ENCODE peak calls at places on chromosomes 11 and 22, in nine cellular contexts. X is GM12892, N is endothelial cell of umbilical vein, T is GM12891, M is K562, O is HepG2, P is stomach, Z is SK-N-SH, F is breast epithelium. B is an unnamed sample.

GRCh38 chr11:125390949-125391348 is 105.1 kb downstream of the FEZ1 start:
- DNase-seq in X (no peak), N (peak), T (no peak), M (no peak), O (no peak), P (no peak), Z (peak), F (peak), B (no peak)

GRCh38 chr11:17734418-17734911 is at the start of gene KCNC1:
- DNase-seq in X (no peak), N (peak), T (no peak), M (peak), O (no peak), P (no peak), Z (peak), F (peak), B (no peak)

GRCh38 chr22:45529097-45529496 is 26.4 kb downstream of the FBLN1 start:
- DNase-seq in X (no peak), N (no peak), T (no peak), M (no peak), O (no peak), P (no peak), Z (no peak), F (no peak), B (no peak)

GRCh38 chr22:46571642-46572250 is 34.3 kb upstream of the CELSR1 start:
- DNase-seq in X (no peak), N (no peak), T (no peak), M (no peak), O (no peak), P (no peak), Z (no peak), F (no peak), B (no peak)

GRCh38 chr11:77457340-77457739 is 16.6 kb downstream of the PAK1 start:
- DNase-seq in X (no peak), N (no peak), T (no peak), M (no peak), O (no peak), P (no peak), Z (no peak), F (no peak), B (no peak)

GRCh38 chr11:68685656-68686380 is 1.5 kb downstream of the GAL start:
- DNase-seq in X (no peak), N (no peak), T (no peak), M (no peak), O (no peak), P (no peak), Z (peak), F (no peak), B (no peak)

GRCh38 chr11:23423119-23423518 is 562.8 kb upstream of the CCDC179 start:
- DNase-seq in X (no peak), N (no peak), T (no peak), M (no peak), O (no peak), P (no peak), Z (no peak), F (no peak), B (no peak)

GRCh38 chr11:16170448-16170847 is 185.9 kb downstream of the SOX6 start:
- DNase-seq in X (no peak), N (no peak), T (no peak), M (no peak), O (no peak), P (no peak), Z (no peak), F (no peak), B (no peak)

GRCh38 chr11:45663486-45664375 is 1.7 kb downstream of the CHST1 start:
- DNase-seq in X (no peak), N (no peak), T (no peak), M (no peak), O (no peak), P (no peak), Z (no peak), F (no peak), B (no peak)

GRCh38 chr11:77879218-77879617 is 58.3 kb downstream of the AAMDC start:
- DNase-seq in X (peak), N (no peak), T (peak), M (peak), O (no peak), P (no peak), Z (no peak), F (no peak), B (peak)

GRCh38 chr11:133134561-133135173 is 397.6 kb downstream of the OPCML start:
- DNase-seq in X (peak), N (peak), T (peak), M (peak), O (peak), P (peak), Z (peak), F (no peak), B (peak)

GRCh38 chr11:47587039-47587675 is 679 bp downstream of the FAM180B start:
- DNase-seq in X (no peak), N (no peak), T (no peak), M (no peak), O (peak), P (no peak), Z (no peak), F (no peak), B (no peak)

GRCh38 chr11:105979997-105980703 is 41.9 kb downstream of the MSANTD4 start:
- DNase-seq in X (no peak), N (no peak), T (no peak), M (no peak), O (no peak), P (no peak), Z (no peak), F (no peak), B (no peak)

GRCh38 chr11:3894128-3894731 is 38.8 kb downstream of the STIM1 start:
- DNase-seq in X (peak), N (peak), T (peak), M (peak), O (no peak), P (no peak), Z (no peak), F (no peak), B (peak)

GRCh38 chr11:123545726-123546125 is 108.7 kb downstream of the SCN3B start:
- DNase-seq in X (no peak), N (no peak), T (no peak), M (no peak), O (no peak), P (no peak), Z (no peak), F (no peak), B (no peak)

GRCh38 chr11:77191823-77192495 is 63.9 kb downstream of the MYO7A start:
- DNase-seq in X (no peak), N (no peak), T (peak), M (peak), O (peak), P (peak), Z (peak), F (peak), B (peak)

GRCh38 chr22:46854125-46854870 is 91.8 kb downstream of the TBC1D22A start:
- DNase-seq in X (no peak), N (peak), T (no peak), M (peak), O (no peak), P (no peak), Z (no peak), F (no peak), B (peak)

GRCh38 chr22:45344339-45344738 is 34.6 kb downstream of the FAM118A start:
- DNase-seq in X (no peak), N (no peak), T (no peak), M (peak), O (no peak), P (no peak), Z (no peak), F (no peak), B (no peak)

GRCh38 chr22:46779651-46780050 is 17.2 kb downstream of the TBC1D22A start:
- DNase-seq in X (no peak), N (no peak), T (no peak), M (no peak), O (no peak), P (no peak), Z (no peak), F (no peak), B (no peak)

GRCh38 chr11:1043563-1044096 is 7.1 kb upstream of the MUC6 start:
- DNase-seq in X (no peak), N (no peak), T (no peak), M (no peak), O (no peak), P (no peak), Z (no peak), F (no peak), B (no peak)

GRCh38 chr22:49807780-49808708 is 19.6 kb downstream of the BRD1 start:
- DNase-seq in X (no peak), N (peak), T (no peak), M (peak), O (no peak), P (no peak), Z (no peak), F (no peak), B (no peak)

GRCh38 chr11:119491753-119492455 is 68.9 kb upstream of the THY1 start:
- DNase-seq in X (no peak), N (no peak), T (no peak), M (no peak), O (no peak), P (no peak), Z (no peak), F (no peak), B (no peak)

GRCh38 chr22:32920032-32920628 is 118.6 kb downstream of the TIMP3 start:
- DNase-seq in X (no peak), N (no peak), T (no peak), M (no peak), O (no peak), P (no peak), Z (peak), F (no peak), B (peak)

GRCh38 chr11:101706541-101706940 is 122.7 kb upstream of the TRPC6 start:
- DNase-seq in X (no peak), N (no peak), T (no peak), M (no peak), O (no peak), P (no peak), Z (no peak), F (no peak), B (no peak)

GRCh38 chr11:118200901-118201680 is 23.7 kb downstream of the JAML start:
- DNase-seq in X (no peak), N (no peak), T (no peak), M (no peak), O (no peak), P (no peak), Z (no peak), F (no peak), B (no peak)

GRCh38 chr11:1469287-1469910 is 17.2 kb downstream of the MOB2 start:
- DNase-seq in X (no peak), N (no peak), T (no peak), M (no peak), O (no peak), P (no peak), Z (no peak), F (no peak), B (no peak)

GRCh38 chr11:61380914-61381313 is 11.5 kb upstream of the TMEM216 start:
- DNase-seq in X (no peak), N (no peak), T (no peak), M (no peak), O (no peak), P (no peak), Z (no peak), F (no peak), B (no peak)

GRCh38 chr11:61375709-61376108 is 13.5 kb downstream of the TMEM138 start:
- DNase-seq in X (no peak), N (no peak), T (no peak), M (no peak), O (no peak), P (no peak), Z (no peak), F (no peak), B (no peak)

GRCh38 chr11:61384271-61385242 is 7.8 kb upstream of the TMEM216 start:
- DNase-seq in X (no peak), N (peak), T (no peak), M (peak), O (peak), P (no peak), Z (no peak), F (no peak), B (peak)

GRCh38 chr11:61377461-61378160 is 14.8 kb upstream of the TMEM216 start:
- DNase-seq in X (no peak), N (no peak), T (no peak), M (no peak), O (no peak), P (no peak), Z (no peak), F (no peak), B (no peak)

DNA sequence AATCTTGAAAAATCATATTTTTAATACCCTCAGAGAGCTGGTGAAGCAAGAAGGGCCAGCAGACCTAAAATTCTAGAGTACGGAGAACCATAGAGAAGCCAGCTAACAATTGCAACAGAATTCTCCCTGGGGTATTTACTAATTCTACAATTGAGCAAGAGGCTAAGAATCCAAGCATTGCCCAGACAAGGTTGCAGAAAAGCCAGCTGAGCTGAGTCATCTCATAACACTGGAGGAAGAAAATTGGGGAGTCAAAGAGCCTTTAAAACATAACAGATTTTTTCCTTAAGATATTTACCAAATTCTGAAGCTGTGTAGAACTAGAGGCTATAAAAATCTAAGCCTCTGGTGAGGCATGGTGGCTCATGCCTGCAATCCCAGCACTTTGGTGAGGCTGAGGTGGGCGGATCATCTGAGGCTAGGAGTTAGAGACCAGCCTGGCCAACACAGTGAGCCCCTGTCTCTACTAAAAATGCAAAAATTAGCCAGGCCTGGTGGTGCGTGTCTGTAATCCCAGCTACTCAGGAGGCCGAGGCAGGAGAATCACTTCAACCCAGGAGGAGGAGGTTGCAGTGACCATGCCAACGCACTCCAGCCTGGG is 13.6 kb upstream of the TMEM216 start:
- DNase-seq in X (no peak), N (no peak), T (no peak), M (no peak), O (peak), P (no peak), Z (no peak), F (no peak), B (peak)
- TF ChIP-seq POLR2AphosphoS5 in X (no peak), N (no peak), T (no peak), M (no peak), O (no peak), P (peak), Z (no peak), F (no peak), B (peak)

GRCh38 chr11:33931032-33931431 is 39.2 kb upstream of the LMO2 start:
- DNase-seq in X (no peak), N (no peak), T (no peak), M (no peak), O (no peak), P (no peak), Z (no peak), F (no peak), B (no peak)

GRCh38 chr11:33932721-33933120 is 40.8 kb upstream of the LMO2 start:
- DNase-seq in X (no peak), N (peak), T (no peak), M (peak), O (no peak), P (no peak), Z (no peak), F (no peak), B (no peak)

GRCh38 chr11:33928564-33928963 is 36.7 kb upstream of the LMO2 start:
- DNase-seq in X (no peak), N (no peak), T (no peak), M (no peak), O (no peak), P (no peak), Z (no peak), F (no peak), B (no peak)

GRCh38 chr11:33933607-33934006 is 41.7 kb upstream of the LMO2 start:
- DNase-seq in X (no peak), N (no peak), T (no peak), M (no peak), O (no peak), P (no peak), Z (no peak), F (no peak), B (no peak)

DNA sequence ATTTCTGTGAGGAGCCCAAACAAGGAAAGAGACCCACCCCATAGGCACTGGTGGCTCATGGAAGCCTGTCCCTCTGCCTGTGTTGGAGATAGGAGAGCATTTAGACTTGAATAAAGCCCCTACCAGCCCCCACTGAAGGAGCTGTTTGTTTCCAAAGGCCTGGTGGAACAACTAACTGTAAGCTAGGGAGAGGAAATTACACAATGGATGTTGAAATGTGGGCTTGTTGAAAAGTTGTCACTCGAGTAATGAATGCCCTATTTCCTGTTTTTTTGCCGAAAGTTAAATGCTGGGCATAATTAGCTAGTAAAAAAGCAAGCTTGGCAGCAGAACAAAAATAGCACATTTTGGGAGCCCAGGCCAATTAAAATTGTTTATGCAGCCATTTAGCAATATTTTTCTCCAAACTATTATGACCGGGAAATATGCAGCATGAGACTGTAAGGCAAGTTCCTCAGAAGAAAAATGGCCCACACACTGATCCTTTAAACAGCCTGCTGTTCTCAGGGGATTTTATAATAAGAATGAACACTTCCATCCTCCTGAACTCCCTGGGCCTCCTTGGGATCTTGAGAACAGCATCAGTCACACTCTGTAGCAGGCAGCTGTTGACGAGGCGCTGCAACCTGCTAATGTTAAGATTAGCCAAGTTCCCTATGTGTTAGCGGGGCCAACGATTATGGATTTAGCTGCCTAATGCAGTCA is 38.6 kb upstream of the LMO2 start:
- DNase-seq in X (no peak), N (peak), T (no peak), M (no peak), O (no peak), P (no peak), Z (no peak), F (no peak), B (peak)
- TF ChIP-seq POLR2AphosphoS5 in X (no peak), N (peak), T (no peak), M (no peak), O (no peak), P (peak), Z (no peak), F (no peak), B (peak)

GRCh38 chr22:38271927-38272372 is 860 bp downstream of the TMEM184B start:
- DNase-seq in X (no peak), N (no peak), T (no peak), M (no peak), O (no peak), P (peak), Z (no peak), F (peak), B (no peak)

GRCh38 chr22:38271101-38271500 is 1.7 kb downstream of the TMEM184B start:
- DNase-seq in X (no peak), N (no peak), T (no peak), M (no peak), O (no peak), P (no peak), Z (no peak), F (no peak), B (no peak)

GRCh38 chr22:38273135-38273761 is 438 bp upstream of the TMEM184B start:
- DNase-seq in X (no peak), N (peak), T (no peak), M (peak), O (no peak), P (no peak), Z (no peak), F (no peak), B (no peak)

GRCh38 chr22:38270091-38270972 is 2.5 kb downstream of the TMEM184B start:
- DNase-seq in X (no peak), N (no peak), T (no peak), M (no peak), O (no peak), P (no peak), Z (no peak), F (no peak), B (no peak)

DNA sequence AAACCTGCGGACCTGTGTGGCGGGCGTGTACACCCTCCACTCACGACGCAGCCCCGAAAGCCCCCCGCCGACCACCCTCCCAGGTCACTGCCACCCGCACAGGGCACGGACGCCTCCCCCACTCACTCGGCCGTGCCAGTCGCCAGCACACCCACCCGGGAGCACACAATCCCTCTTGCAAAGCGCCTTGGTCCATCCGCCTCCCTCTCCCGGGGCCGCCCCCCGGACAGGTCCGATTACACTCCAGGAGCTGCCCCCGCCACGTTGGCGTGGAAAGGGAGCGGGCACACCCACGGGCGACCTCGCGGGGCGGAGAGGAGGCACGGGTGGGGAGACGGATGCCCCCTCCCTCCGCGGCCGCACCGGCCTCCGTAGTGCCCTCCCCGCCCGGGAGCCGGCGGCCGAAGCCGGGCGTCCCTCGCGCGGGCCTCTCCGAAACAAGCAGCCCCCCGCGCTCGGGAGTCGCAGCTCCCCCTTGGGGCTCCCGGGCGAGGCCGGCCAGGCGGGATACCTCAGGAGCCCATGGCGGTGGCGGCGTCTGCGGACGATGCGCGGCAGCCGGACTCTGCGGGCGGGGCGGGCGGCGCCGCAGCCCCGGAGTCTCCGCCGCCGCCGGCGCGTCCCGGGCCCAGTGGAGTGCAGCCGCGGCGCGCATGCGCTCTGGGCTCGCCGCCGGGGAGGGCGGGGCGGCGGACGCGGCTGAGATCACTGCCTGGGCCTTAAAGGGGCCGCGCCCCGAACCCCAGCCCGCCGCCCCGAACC is at the start of gene TMEM184B:
- DNase-seq in X (peak), N (peak), T (peak), M (peak), O (no peak), P (peak), Z (peak), F (peak), B (peak)
- TF ChIP-seq POLR2AphosphoS5 in X (no peak), N (peak), T (no peak), M (no peak), O (no peak), P (peak), Z (no peak), F (no peak), B (no peak)

GRCh38 chr22:20552450-20552894 is 45.1 kb downstream of the MED15 start:
- DNase-seq in X (no peak), N (peak), T (no peak), M (no peak), O (peak), P (peak), Z (no peak), F (no peak), B (no peak)

GRCh38 chr22:20550851-20551744 is 43.7 kb downstream of the MED15 start:
- DNase-seq in X (no peak), N (peak), T (no peak), M (no peak), O (no peak), P (no peak), Z (no peak), F (no peak), B (no peak)

GRCh38 chr22:20553947-20554741 is 46.7 kb downstream of the MED15 start:
- DNase-seq in X (no peak), N (no peak), T (no peak), M (no peak), O (no peak), P (no peak), Z (no peak), F (no peak), B (no peak)

GRCh38 chr22:20551805-20552449 is 44.5 kb downstream of the MED15 start:
- DNase-seq in X (no peak), N (peak), T (no peak), M (no peak), O (peak), P (no peak), Z (no peak), F (no peak), B (no peak)

DNA sequence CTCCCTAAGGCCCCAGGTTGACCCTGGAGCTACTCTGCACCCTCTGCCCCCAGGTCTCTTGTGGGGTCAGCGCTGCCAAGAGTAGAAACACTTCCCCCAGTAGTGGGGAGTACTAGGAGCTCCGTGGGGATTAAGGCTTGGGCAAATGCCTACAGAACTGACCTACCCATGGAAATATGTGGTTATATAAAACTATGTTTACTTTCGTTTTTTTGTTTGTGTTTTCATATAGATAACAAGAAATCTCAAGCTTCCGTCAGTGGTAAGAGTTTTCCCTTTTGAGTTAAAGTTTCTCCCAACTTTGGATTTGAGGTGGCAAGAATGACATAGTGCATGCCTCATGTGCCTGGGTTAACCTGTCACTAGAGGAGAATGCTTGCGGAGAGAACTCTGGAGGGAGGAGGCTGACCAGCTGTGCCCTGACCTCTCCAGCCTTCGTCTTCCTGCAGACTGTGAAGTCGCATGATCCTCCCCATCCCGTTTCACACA is 45.5 kb downstream of the MED15 start:
- DNase-seq in X (no peak), N (peak), T (no peak), M (no peak), O (peak), P (no peak), Z (no peak), F (no peak), B (no peak)
- TF ChIP-seq POLR2AphosphoS5 in X (no peak), N (no peak), T (no peak), M (no peak), O (no peak), P (no peak), Z (no peak), F (no peak), B (no peak)

B was measured in HL-60.